ENCODE peak calls at places on chromosomes 16 and 17, in ten cellular contexts. One of them, this sample, is unnamed. For H3K36me3 and H3K4me1, the result is how much of the 10 kb centered on the place peaks cover.

GRCh38 chr17:59848778-59849177 is 44.0 kb downstream of the TUBD1 start:
- DNase-seq in heart left ventricle: peak
- DNase-seq in CD8-positive, alpha-beta T cell: no peak
- DNase-seq in naive thymus-derived CD4-positive, alpha-beta T cell: no peak
- DNase-seq in pancreas: no peak
- DNase-seq in spleen: peak
- DNase-seq in Caco-2: peak
- DNase-seq in left ventricle myocardium inferior: peak
- DNase-seq in transverse colon: peak
- DNase-seq in aorta: peak
- DNase-seq in this sample: peak

GRCh38 chr17:2828396-2829038 is 32.3 kb downstream of the RAP1GAP2 start:
- DNase-seq in heart left ventricle: peak
- DNase-seq in CD8-positive, alpha-beta T cell: peak
- DNase-seq in naive thymus-derived CD4-positive, alpha-beta T cell: peak
- DNase-seq in pancreas: peak
- DNase-seq in spleen: peak
- DNase-seq in Caco-2: peak
- DNase-seq in left ventricle myocardium inferior: peak
- DNase-seq in transverse colon: peak
- DNase-seq in aorta: peak
- DNase-seq in this sample: peak

GRCh38 chr17:5584971-5585794 is 874 bp upstream of the NLRP1 start:
- DNase-seq in heart left ventricle: no peak
- DNase-seq in CD8-positive, alpha-beta T cell: no peak
- DNase-seq in naive thymus-derived CD4-positive, alpha-beta T cell: no peak
- DNase-seq in pancreas: no peak
- DNase-seq in spleen: no peak
- DNase-seq in Caco-2: no peak
- DNase-seq in left ventricle myocardium inferior: peak
- DNase-seq in transverse colon: no peak
- DNase-seq in aorta: no peak
- DNase-seq in this sample: no peak

GRCh38 chr16:84833542-84834402 is 14.0 kb downstream of the CRISPLD2 start:
- DNase-seq in heart left ventricle: no peak
- DNase-seq in CD8-positive, alpha-beta T cell: no peak
- DNase-seq in naive thymus-derived CD4-positive, alpha-beta T cell: no peak
- DNase-seq in pancreas: peak
- DNase-seq in spleen: no peak
- DNase-seq in Caco-2: no peak
- DNase-seq in left ventricle myocardium inferior: no peak
- DNase-seq in transverse colon: no peak
- DNase-seq in aorta: no peak
- DNase-seq in this sample: peak

GRCh38 chr17:40014375-40014980 is 762 bp upstream of the CSF3 start:
- DNase-seq in heart left ventricle: no peak
- DNase-seq in CD8-positive, alpha-beta T cell: no peak
- DNase-seq in naive thymus-derived CD4-positive, alpha-beta T cell: no peak
- DNase-seq in pancreas: no peak
- DNase-seq in spleen: no peak
- DNase-seq in Caco-2: no peak
- DNase-seq in left ventricle myocardium inferior: no peak
- DNase-seq in transverse colon: no peak
- DNase-seq in aorta: no peak
- DNase-seq in this sample: peak

GRCh38 chr16:1884155-1884760 is 12.3 kb upstream of the MEIOB start:
- DNase-seq in heart left ventricle: no peak
- DNase-seq in CD8-positive, alpha-beta T cell: no peak
- DNase-seq in naive thymus-derived CD4-positive, alpha-beta T cell: no peak
- DNase-seq in pancreas: no peak
- DNase-seq in spleen: no peak
- DNase-seq in Caco-2: no peak
- DNase-seq in left ventricle myocardium inferior: no peak
- DNase-seq in transverse colon: peak
- DNase-seq in aorta: no peak
- DNase-seq in this sample: no peak

GRCh38 chr17:35185849-35186248 is 8.3 kb downstream of the SLC35G3 start:
- DNase-seq in heart left ventricle: no peak
- DNase-seq in CD8-positive, alpha-beta T cell: no peak
- DNase-seq in naive thymus-derived CD4-positive, alpha-beta T cell: no peak
- DNase-seq in pancreas: no peak
- DNase-seq in spleen: no peak
- DNase-seq in Caco-2: no peak
- DNase-seq in left ventricle myocardium inferior: no peak
- DNase-seq in transverse colon: no peak
- DNase-seq in aorta: no peak
- DNase-seq in this sample: no peak

GRCh38 chr17:19470529-19471261 is 59.7 kb downstream of the RNF112 start:
- DNase-seq in heart left ventricle: peak
- DNase-seq in CD8-positive, alpha-beta T cell: no peak
- DNase-seq in naive thymus-derived CD4-positive, alpha-beta T cell: no peak
- DNase-seq in pancreas: no peak
- DNase-seq in spleen: no peak
- DNase-seq in Caco-2: no peak
- DNase-seq in left ventricle myocardium inferior: peak
- DNase-seq in transverse colon: peak
- DNase-seq in aorta: peak
- DNase-seq in this sample: peak

GRCh38 chr17:34156741-34157589 is 98.1 kb upstream of the CCL2 start:
- DNase-seq in heart left ventricle: no peak
- DNase-seq in CD8-positive, alpha-beta T cell: no peak
- DNase-seq in naive thymus-derived CD4-positive, alpha-beta T cell: no peak
- DNase-seq in pancreas: no peak
- DNase-seq in spleen: no peak
- DNase-seq in Caco-2: no peak
- DNase-seq in left ventricle myocardium inferior: no peak
- DNase-seq in transverse colon: no peak
- DNase-seq in aorta: no peak
- DNase-seq in this sample: no peak

GRCh38 chr17:56523042-56523441 is 70.5 kb upstream of the NOG start:
- DNase-seq in heart left ventricle: no peak
- DNase-seq in CD8-positive, alpha-beta T cell: no peak
- DNase-seq in naive thymus-derived CD4-positive, alpha-beta T cell: no peak
- DNase-seq in pancreas: no peak
- DNase-seq in spleen: no peak
- DNase-seq in Caco-2: no peak
- DNase-seq in left ventricle myocardium inferior: no peak
- DNase-seq in transverse colon: no peak
- DNase-seq in aorta: no peak
- DNase-seq in this sample: no peak

GRCh38 chr17:45127583-45128300 is 4.6 kb downstream of the PLCD3 start:
- DNase-seq in heart left ventricle: peak
- DNase-seq in CD8-positive, alpha-beta T cell: no peak
- DNase-seq in naive thymus-derived CD4-positive, alpha-beta T cell: no peak
- DNase-seq in pancreas: peak
- DNase-seq in spleen: no peak
- DNase-seq in Caco-2: peak
- DNase-seq in left ventricle myocardium inferior: peak
- DNase-seq in transverse colon: peak
- DNase-seq in aorta: peak
- DNase-seq in this sample: peak

GRCh38 chr17:17938388-17939107 is 33.7 kb downstream of the TOM1L2 start:
- DNase-seq in heart left ventricle: no peak
- DNase-seq in CD8-positive, alpha-beta T cell: no peak
- DNase-seq in naive thymus-derived CD4-positive, alpha-beta T cell: no peak
- DNase-seq in pancreas: no peak
- DNase-seq in spleen: no peak
- DNase-seq in Caco-2: peak
- DNase-seq in left ventricle myocardium inferior: no peak
- DNase-seq in transverse colon: peak
- DNase-seq in aorta: no peak
- DNase-seq in this sample: no peak

GRCh38 chr17:78441271-78441986 is 63.0 kb downstream of the PGS1 start:
- DNase-seq in heart left ventricle: peak
- DNase-seq in CD8-positive, alpha-beta T cell: no peak
- DNase-seq in naive thymus-derived CD4-positive, alpha-beta T cell: no peak
- DNase-seq in pancreas: no peak
- DNase-seq in spleen: no peak
- DNase-seq in Caco-2: no peak
- DNase-seq in left ventricle myocardium inferior: no peak
- DNase-seq in transverse colon: no peak
- DNase-seq in aorta: no peak
- DNase-seq in this sample: no peak

GRCh38 chr17:81241648-81242420 is 2.7 kb downstream of the NDUFAF8 start:
- DNase-seq in heart left ventricle: no peak
- DNase-seq in CD8-positive, alpha-beta T cell: peak
- DNase-seq in naive thymus-derived CD4-positive, alpha-beta T cell: peak
- DNase-seq in pancreas: peak
- DNase-seq in spleen: peak
- DNase-seq in Caco-2: no peak
- DNase-seq in left ventricle myocardium inferior: no peak
- DNase-seq in transverse colon: peak
- DNase-seq in aorta: no peak
- DNase-seq in this sample: no peak

GRCh38 chr17:1577186-1577585 is 14.6 kb upstream of the PITPNA start:
- DNase-seq in heart left ventricle: peak
- DNase-seq in CD8-positive, alpha-beta T cell: no peak
- DNase-seq in naive thymus-derived CD4-positive, alpha-beta T cell: no peak
- DNase-seq in pancreas: peak
- DNase-seq in spleen: peak
- DNase-seq in Caco-2: no peak
- DNase-seq in left ventricle myocardium inferior: peak
- DNase-seq in transverse colon: peak
- DNase-seq in aorta: peak
- DNase-seq in this sample: peak

GRCh38 chr16:63575031-63575430 is 1538.8 kb upstream of the CDH8 start:
- DNase-seq in heart left ventricle: no peak
- DNase-seq in CD8-positive, alpha-beta T cell: no peak
- DNase-seq in naive thymus-derived CD4-positive, alpha-beta T cell: no peak
- DNase-seq in pancreas: no peak
- DNase-seq in spleen: no peak
- DNase-seq in Caco-2: no peak
- DNase-seq in left ventricle myocardium inferior: no peak
- DNase-seq in transverse colon: no peak
- DNase-seq in aorta: no peak
- DNase-seq in this sample: no peak

GRCh38 chr16:70267516-70267915 is 15.8 kb upstream of the EXOSC6 start:
- DNase-seq in heart left ventricle: no peak
- DNase-seq in CD8-positive, alpha-beta T cell: no peak
- DNase-seq in naive thymus-derived CD4-positive, alpha-beta T cell: no peak
- DNase-seq in pancreas: no peak
- DNase-seq in spleen: no peak
- DNase-seq in Caco-2: peak
- DNase-seq in left ventricle myocardium inferior: no peak
- DNase-seq in transverse colon: peak
- DNase-seq in aorta: peak
- DNase-seq in this sample: peak

GRCh38 chr16:4944333-4945281 is 7.7 kb upstream of the PPL start:
- DNase-seq in heart left ventricle: peak
- DNase-seq in CD8-positive, alpha-beta T cell: no peak
- DNase-seq in naive thymus-derived CD4-positive, alpha-beta T cell: no peak
- DNase-seq in pancreas: peak
- DNase-seq in spleen: no peak
- DNase-seq in Caco-2: peak
- DNase-seq in left ventricle myocardium inferior: peak
- DNase-seq in transverse colon: peak
- DNase-seq in aorta: peak
- DNase-seq in this sample: peak

DNA sequence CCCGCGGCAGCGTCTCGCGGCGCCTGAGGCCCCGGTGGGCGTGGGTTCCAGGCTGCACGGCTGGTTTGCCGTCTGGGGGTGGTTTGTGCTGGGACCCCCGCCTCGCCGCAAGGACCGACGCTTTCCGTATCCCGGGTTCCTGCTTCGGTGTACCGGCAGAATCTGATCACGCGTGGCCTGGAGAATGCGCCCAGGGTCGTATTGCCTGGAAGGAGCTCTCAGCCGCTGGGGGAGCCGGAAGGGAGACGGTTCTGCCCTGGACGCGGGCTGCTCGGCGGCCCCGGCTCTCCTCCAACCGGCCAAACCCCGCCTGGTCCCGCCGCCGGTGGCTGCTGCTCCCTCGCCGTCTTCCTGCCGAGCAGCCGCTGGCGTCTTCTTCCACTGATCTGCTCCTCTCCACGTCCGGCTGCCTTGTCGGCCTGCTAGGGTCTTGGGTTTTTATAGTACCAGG is 39.8 kb downstream of the ZNF778 start:
- DNase-seq in heart left ventricle: no peak
- DNase-seq in CD8-positive, alpha-beta T cell: no peak
- DNase-seq in naive thymus-derived CD4-positive, alpha-beta T cell: no peak
- DNase-seq in pancreas: no peak
- DNase-seq in spleen: no peak
- DNase-seq in Caco-2: no peak
- DNase-seq in left ventricle myocardium inferior: no peak
- DNase-seq in transverse colon: no peak
- DNase-seq in aorta: peak
- DNase-seq in this sample: no peak
- H3K4me3 ChIP-seq in heart left ventricle: peak
- H3K4me3 ChIP-seq in CD8-positive, alpha-beta T cell: peak
- H3K4me3 ChIP-seq in naive thymus-derived CD4-positive, alpha-beta T cell: peak
- H3K4me3 ChIP-seq in pancreas: peak
- H3K4me3 ChIP-seq in spleen: no peak
- H3K4me3 ChIP-seq in Caco-2: peak
- H3K4me3 ChIP-seq in left ventricle myocardium inferior: peak
- H3K4me3 ChIP-seq in transverse colon: peak
- H3K4me3 ChIP-seq in aorta: no peak
- H3K4me3 ChIP-seq in this sample: peak

GRCh38 chr16:27485811-27486210 is 63.9 kb downstream of the GTF3C1 start:
- DNase-seq in heart left ventricle: no peak
- DNase-seq in CD8-positive, alpha-beta T cell: no peak
- DNase-seq in naive thymus-derived CD4-positive, alpha-beta T cell: no peak
- DNase-seq in pancreas: no peak
- DNase-seq in spleen: peak
- DNase-seq in Caco-2: no peak
- DNase-seq in left ventricle myocardium inferior: no peak
- DNase-seq in transverse colon: no peak
- DNase-seq in aorta: no peak
- DNase-seq in this sample: no peak
- H3K36me3 ChIP-seq in heart left ventricle: half or more
- H3K36me3 ChIP-seq in CD8-positive, alpha-beta T cell: half or more
- H3K36me3 ChIP-seq in naive thymus-derived CD4-positive, alpha-beta T cell: under half
- H3K36me3 ChIP-seq in pancreas: half or more
- H3K36me3 ChIP-seq in spleen: under half
- H3K36me3 ChIP-seq in Caco-2: under half
- H3K36me3 ChIP-seq in left ventricle myocardium inferior: half or more
- H3K36me3 ChIP-seq in transverse colon: half or more
- H3K36me3 ChIP-seq in aorta: under half
- H3K36me3 ChIP-seq in this sample: half or more

GRCh38 chr17:29107084-29107483 is 64.1 kb downstream of the PIPOX start:
- DNase-seq in heart left ventricle: no peak
- DNase-seq in CD8-positive, alpha-beta T cell: no peak
- DNase-seq in naive thymus-derived CD4-positive, alpha-beta T cell: no peak
- DNase-seq in pancreas: peak
- DNase-seq in spleen: no peak
- DNase-seq in Caco-2: no peak
- DNase-seq in left ventricle myocardium inferior: no peak
- DNase-seq in transverse colon: no peak
- DNase-seq in aorta: peak
- DNase-seq in this sample: no peak
- H3K4me1 ChIP-seq in heart left ventricle: under half
- H3K4me1 ChIP-seq in CD8-positive, alpha-beta T cell: under half
- H3K4me1 ChIP-seq in naive thymus-derived CD4-positive, alpha-beta T cell: under half
- H3K4me1 ChIP-seq in pancreas: under half
- H3K4me1 ChIP-seq in spleen: under half
- H3K4me1 ChIP-seq in Caco-2: under half
- H3K4me1 ChIP-seq in left ventricle myocardium inferior: half or more
- H3K4me1 ChIP-seq in transverse colon: under half
- H3K4me1 ChIP-seq in aorta: under half
- H3K4me1 ChIP-seq in this sample: under half

DNA sequence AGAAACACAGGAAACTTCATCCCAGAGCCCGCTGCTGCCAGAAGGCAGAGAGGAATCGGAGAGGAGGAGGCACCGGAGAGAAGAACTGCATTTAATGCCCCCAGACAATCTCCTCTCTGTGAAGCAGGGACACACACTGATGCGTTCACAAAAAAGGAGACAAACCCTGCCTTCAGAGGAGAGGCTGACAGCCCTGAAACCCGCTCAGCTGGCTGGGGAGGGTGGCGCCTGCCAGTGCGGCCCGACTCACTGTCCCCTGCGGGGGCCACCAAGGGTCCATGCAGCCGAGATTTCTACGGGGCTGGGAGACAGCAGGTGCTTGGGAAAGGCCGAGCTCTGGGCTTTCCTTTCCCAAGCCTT is 21.9 kb upstream of the CACNG1 start:
- DNase-seq in heart left ventricle: no peak
- DNase-seq in CD8-positive, alpha-beta T cell: no peak
- DNase-seq in naive thymus-derived CD4-positive, alpha-beta T cell: no peak
- DNase-seq in pancreas: no peak
- DNase-seq in spleen: no peak
- DNase-seq in Caco-2: no peak
- DNase-seq in left ventricle myocardium inferior: no peak
- DNase-seq in transverse colon: no peak
- DNase-seq in aorta: no peak
- DNase-seq in this sample: no peak
- H3K4me3 ChIP-seq in heart left ventricle: no peak
- H3K4me3 ChIP-seq in CD8-positive, alpha-beta T cell: no peak
- H3K4me3 ChIP-seq in naive thymus-derived CD4-positive, alpha-beta T cell: no peak
- H3K4me3 ChIP-seq in pancreas: no peak
- H3K4me3 ChIP-seq in spleen: no peak
- H3K4me3 ChIP-seq in Caco-2: no peak
- H3K4me3 ChIP-seq in left ventricle myocardium inferior: no peak
- H3K4me3 ChIP-seq in transverse colon: no peak
- H3K4me3 ChIP-seq in aorta: no peak
- H3K4me3 ChIP-seq in this sample: no peak

This sample was measured in sigmoid colon.